ENCODE peak calls at places on chromosomes 7 and 10, in five cellular contexts. U is neuronal stem cell, O is IMR-90, A is trophoblast cell, M is H9. K is an unnamed sample.
A peak's percentile ranks its signal among the peaks of the same experiment; 100 is the strongest.

GRCh38 chr7:2542011-2542923 is 13.1 kb downstream of the BRAT1 start:
- DNase-seq in O (no peak), U (no peak), A (no peak), M (no peak), K (no peak)

GRCh38 chr7:115009139-115009538 is 87.2 kb downstream of the MDFIC start:
- DNase-seq in U (no peak), A (no peak), O (peak; percentile 15), M (no peak), K (no peak)

GRCh38 chr10:90779573-90779972 is 78.3 kb downstream of the HTR7 start:
- DNase-seq in U (no peak), M (no peak), A (no peak), O (peak; percentile 6), K (peak; percentile 79)

GRCh38 chr10:93165367-93165766 is 91.7 kb downstream of the CYP26A1 start:
- DNase-seq in U (no peak), A (no peak), O (no peak), M (no peak), K (peak; percentile 26)

GRCh38 chr7:96407427-96407826 is 85.5 kb upstream of the SLC25A13 start:
- DNase-seq in A (peak; percentile 14), O (peak; percentile 81), U (no peak), M (no peak), K (no peak)

GRCh38 chr10:94224656-94225055 is 138.1 kb downstream of the NOC3L start:
- DNase-seq in O (peak; percentile 85), A (no peak), M (no peak), U (no peak), K (no peak)

GRCh38 chr10:133131754-133132710 is 28.0 kb upstream of the KNDC1 start:
- DNase-seq in M (peak; percentile 22), U (no peak), O (no peak), A (no peak), K (no peak)

GRCh38 chr10:28250782-28251181 is 52.1 kb downstream of the MPP7 start:
- DNase-seq in A (no peak), M (no peak), U (no peak), O (peak; percentile 51), K (no peak)

GRCh38 chr10:132366499-132366898 is 30.5 kb upstream of the PWWP2B start:
- DNase-seq in O (no peak), A (no peak), M (no peak), U (no peak), K (no peak)

GRCh38 chr7:69811682-69812344 is 213.5 kb downstream of the AUTS2 start:
- DNase-seq in O (no peak), M (no peak), U (no peak), A (no peak), K (no peak)

GRCh38 chr10:697097-697875 is 7.8 kb upstream of the DIP2C start:
- DNase-seq in M (no peak), A (no peak), U (no peak), O (no peak), K (no peak)

GRCh38 chr7:69871213-69871885 is 273.1 kb downstream of the AUTS2 start:
- DNase-seq in U (no peak), O (peak; percentile 36), M (no peak), A (peak; percentile 69), K (no peak)

GRCh38 chr10:85641479-85641967 is 725.1 kb downstream of the GRID1 start:
- DNase-seq in O (no peak), U (no peak), A (peak; percentile 74), M (no peak), K (peak; percentile 7)

GRCh38 chr10:18906636-18907035 is 142.0 kb upstream of the MALRD1 start:
- DNase-seq in O (peak; percentile 6), A (no peak), U (no peak), M (no peak), K (no peak)

GRCh38 chr10:75211007-75211735 is 575 bp downstream of the VDAC2 start:
- DNase-seq in M (no peak), A (peak; percentile 38), U (no peak), O (peak; percentile 57), K (peak; percentile 78)
- H3K23ac ChIP-seq in M (peak overlapping the region; percentile 28), A (no peak overlapping the region), U (peak overlapping the region; percentile 99), O (peak overlapping the region; percentile 75), K (peak overlapping the region; percentile 85)

GRCh38 chr10:101042667-101043355 is 11.8 kb downstream of the SFXN3 start:
- DNase-seq in A (peak; percentile 99), M (peak; percentile 98), U (peak; percentile 94), O (peak; percentile 95), K (peak; percentile 98)
- H2BK5ac ChIP-seq in A (peak overlapping the region; percentile 77), M (no peak overlapping the region), U (no peak overlapping the region), O (peak overlapping the region; percentile 75), K (no peak overlapping the region)

DNA sequence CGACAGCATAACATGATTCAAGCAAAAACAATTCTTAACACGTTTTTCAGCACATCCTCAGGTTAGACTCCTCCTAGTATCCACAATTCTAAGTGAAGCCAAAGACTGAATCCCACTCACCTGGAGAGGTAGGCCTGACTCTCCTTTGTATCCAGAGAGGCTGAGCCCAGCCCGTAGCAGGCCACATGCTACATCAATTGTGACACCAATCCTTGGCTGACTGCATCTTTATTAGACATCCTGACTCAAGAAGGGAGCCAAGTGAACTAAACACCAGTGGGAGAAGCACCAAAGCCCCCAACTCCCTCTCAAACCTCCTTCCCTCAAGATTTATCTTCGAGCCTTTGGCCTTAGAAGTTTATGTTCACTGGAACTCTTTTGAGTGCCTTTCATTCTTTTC is 125.5 kb upstream of the PDLIM1 start:
- DNase-seq in M (no peak), U (no peak), O (no peak), A (no peak), K (no peak)
- H3K4me1 ChIP-seq in M (peaks cover 3% of the 10 kb centered on the region), U (peaks cover 14% of the 10 kb centered on the region), O (no peaks in the 10 kb centered on the region), A (no peaks in the 10 kb centered on the region), K (no peaks in the 10 kb centered on the region)

DNA sequence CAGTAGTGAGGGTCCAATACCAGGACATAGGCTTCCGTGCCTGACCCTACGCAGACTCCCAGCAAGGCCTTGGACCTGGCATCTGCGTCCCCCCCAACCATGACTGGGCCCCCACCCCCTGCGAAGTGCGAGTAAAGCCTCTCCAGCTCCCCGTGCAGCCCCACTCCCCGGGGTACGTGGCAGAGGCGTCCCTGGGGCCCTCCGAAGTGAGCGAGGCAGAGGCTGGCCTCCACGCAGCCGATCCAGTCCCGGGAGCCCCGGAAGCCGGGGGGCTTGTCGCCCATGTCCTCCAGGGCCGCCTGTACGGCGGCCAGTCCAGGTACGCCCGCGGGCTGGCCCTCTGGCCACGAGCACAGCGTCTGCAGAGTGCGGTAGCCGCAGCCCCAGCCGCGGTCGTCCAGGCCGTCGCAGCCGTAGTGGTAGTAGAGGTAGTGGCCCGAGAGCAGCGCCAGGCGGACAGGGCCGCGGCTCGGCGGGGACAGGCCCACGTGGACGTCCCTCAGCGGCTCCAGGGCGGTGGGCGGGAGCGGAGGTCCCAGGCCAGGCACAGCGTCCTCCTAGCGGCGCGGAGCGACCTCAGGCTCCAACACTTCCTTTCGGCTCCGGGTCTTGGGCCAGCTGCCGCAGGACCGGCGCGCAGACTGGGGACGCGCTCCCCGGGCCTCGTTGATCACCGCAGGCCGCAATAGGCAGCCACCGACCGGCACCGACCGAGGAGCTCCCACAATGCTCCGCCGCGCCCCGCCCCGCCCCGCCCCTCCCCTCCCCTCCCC is at the start of gene UFSP1:
- DNase-seq in U (no peak), A (peak; percentile 56), M (peak; percentile 43), O (no peak), K (no peak)
- H3K23ac ChIP-seq in U (peak within 1 kb of the TSS; percentile 99), A (no peak within 1 kb of the TSS), M (no peak within 1 kb of the TSS), O (peak within 1 kb of the TSS; percentile 76), K (peak within 1 kb of the TSS; percentile 29)

DNA sequence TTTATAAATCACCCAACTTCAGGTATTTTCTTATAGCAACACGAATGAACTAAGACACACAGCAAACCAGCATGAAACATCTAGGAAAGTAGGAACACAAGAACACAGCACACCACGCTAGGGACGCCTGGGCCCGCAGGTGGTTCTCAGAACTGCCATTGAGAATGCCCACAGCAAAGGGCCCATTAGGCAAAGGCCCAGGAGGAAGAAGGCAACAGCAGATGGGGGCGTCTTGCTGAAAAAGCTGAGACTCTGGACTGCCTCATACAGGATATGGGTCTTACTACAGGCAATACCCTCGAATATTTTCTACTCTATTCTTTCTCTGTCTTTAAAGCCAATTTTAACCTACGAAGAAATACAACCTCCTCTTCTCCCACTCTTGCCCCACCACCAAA is 77.3 kb downstream of the PARD3 start:
- DNase-seq in M (peak; percentile 45), O (no peak), U (no peak), A (no peak), K (peak; percentile 60)
- H2BK5ac ChIP-seq in M (no peak overlapping the region), O (no peak overlapping the region), U (no peak overlapping the region), A (no peak overlapping the region), K (no peak overlapping the region)

GRCh38 chr7:71733108-71733870 is 601.3 kb downstream of the GALNT17 start:
- DNase-seq in A (peak; percentile 47), O (peak; percentile 22), M (peak; percentile 94), U (peak; percentile 89), K (peak; percentile 92)
- H3K4me1 ChIP-seq in A (no peaks in the 10 kb centered on the region), O (no peaks in the 10 kb centered on the region), M (no peaks in the 10 kb centered on the region), U (peaks cover 4% of the 10 kb centered on the region), K (no peaks in the 10 kb centered on the region)

DNA sequence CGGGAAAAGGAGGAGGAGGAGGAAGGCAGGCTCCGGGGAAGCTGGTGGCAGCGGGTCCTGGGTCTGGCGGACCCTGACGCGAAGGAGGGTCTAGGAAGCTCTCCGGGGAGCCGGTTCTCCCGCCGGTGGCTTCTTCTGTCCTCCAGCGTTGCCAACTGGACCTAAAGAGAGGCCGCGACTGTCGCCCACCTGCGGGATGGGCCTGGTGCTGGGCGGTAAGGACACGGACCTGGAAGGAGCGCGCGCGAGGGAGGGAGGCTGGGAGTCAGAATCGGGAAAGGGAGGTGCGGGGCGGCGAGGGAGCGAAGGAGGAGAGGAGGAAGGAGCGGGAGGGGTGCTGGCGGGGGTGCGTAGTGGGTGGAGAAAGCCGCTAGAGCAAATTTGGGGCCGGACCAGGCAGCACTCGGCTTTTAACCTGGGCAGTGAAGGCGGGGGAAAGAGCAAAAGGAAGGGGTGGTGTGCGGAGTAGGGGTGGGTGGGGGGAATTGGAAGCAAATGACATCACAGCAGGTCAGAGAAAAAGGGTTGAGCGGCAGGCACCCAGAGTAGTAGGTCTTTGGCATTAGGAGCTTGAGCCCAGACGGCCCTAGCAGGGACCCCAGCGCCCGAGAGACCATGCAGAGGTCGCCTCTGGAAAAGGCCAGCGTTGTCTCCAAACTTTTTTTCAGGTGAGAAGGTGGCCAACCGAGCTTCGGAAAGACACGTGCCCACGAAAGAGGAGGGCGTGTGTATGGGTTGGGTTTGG is at the start of gene CFTR:
- DNase-seq in U (no peak), O (no peak), M (peak; percentile 65), A (no peak), K (peak; percentile 27)
- H3K23ac ChIP-seq in U (peak within 1 kb of the TSS; percentile 6), O (peak within 1 kb of the TSS; percentile 17), M (no peak within 1 kb of the TSS), A (no peak within 1 kb of the TSS), K (no peak within 1 kb of the TSS)

K was measured in mesendoderm.